ENCODE peak calls at places on chromosomes 6 and 20, in seven cellular contexts. S is psoas muscle, X is H7, B is kidney epithelial cell, U is fibroblast of the aortic adventitia, I is cardiac fibroblast, E is SK-N-SH. V is an unnamed sample.

GRCh38 chr20:60718743-60719142 is 533.3 kb upstream of the CDH4 start:
- DNase-seq in S (no peak), X (peak), B (no peak), U (no peak), I (no peak), E (no peak), V (no peak)

GRCh38 chr6:2733736-2734480 is 16.8 kb downstream of the MYLK4 start:
- DNase-seq in S (peak), X (no peak), B (no peak), U (no peak), I (no peak), E (no peak), V (no peak)

GRCh38 chr6:47484616-47485015 is 7.0 kb downstream of the CD2AP start:
- DNase-seq in S (no peak), X (no peak), B (peak), U (peak), I (peak), E (no peak), V (no peak)

GRCh38 chr6:47168176-47168575 is 126.0 kb upstream of the ADGRF1 start:
- DNase-seq in S (peak), X (no peak), B (peak), U (peak), I (peak), E (no peak), V (no peak)

GRCh38 chr6:21005816-21006553 is 471.7 kb downstream of the CDKAL1 start:
- DNase-seq in S (no peak), X (no peak), B (peak), U (peak), I (peak), E (peak), V (no peak)

GRCh38 chr20:44336086-44336485 is 757 bp upstream of the R3HDML start:
- DNase-seq in S (no peak), X (peak), B (no peak), U (no peak), I (no peak), E (peak), V (no peak)

GRCh38 chr20:48153105-48153504 is 367.8 kb upstream of the SULF2 start:
- DNase-seq in S (no peak), X (no peak), B (no peak), U (no peak), I (no peak), E (no peak), V (no peak)

GRCh38 chr6:75794954-75795739 is 46.1 kb downstream of the MYO6 start:
- DNase-seq in S (no peak), X (no peak), B (no peak), U (no peak), I (no peak), E (no peak), V (no peak)

GRCh38 chr6:163392533-163392932 is 22.0 kb upstream of the QKI start:
- DNase-seq in S (no peak), X (no peak), B (no peak), U (peak), I (peak), E (no peak), V (peak)

GRCh38 chr20:23391707-23392310 is 29.5 kb downstream of the NAPB start:
- DNase-seq in S (no peak), X (peak), B (no peak), U (no peak), I (no peak), E (no peak), V (no peak)

GRCh38 chr6:40325041-40325440 is 262.1 kb downstream of the LRFN2 start:
- DNase-seq in S (no peak), X (no peak), B (no peak), U (no peak), I (no peak), E (no peak), V (no peak)

GRCh38 chr6:131213501-131213990 is 78.3 kb downstream of the AKAP7 start:
- DNase-seq in S (no peak), X (no peak), B (no peak), U (peak), I (peak), E (no peak), V (no peak)

GRCh38 chr6:132812756-132813172 is 1.6 kb upstream of the RPS12 start:
- DNase-seq in S (no peak), X (no peak), B (no peak), U (no peak), I (no peak), E (no peak), V (no peak)

GRCh38 chr6:6004147-6004995 is 2.4 kb downstream of the NRN1 start:
- DNase-seq in S (no peak), X (peak), B (no peak), U (no peak), I (no peak), E (peak), V (no peak)

GRCh38 chr20:10427060-10427692 is 6.8 kb downstream of the MKKS start:
- DNase-seq in S (peak), X (peak), B (no peak), U (peak), I (peak), E (peak), V (peak)

GRCh38 chr6:114049367-114049966 is 78.5 kb upstream of the HDAC2 start:
- DNase-seq in S (no peak), X (no peak), B (peak), U (no peak), I (no peak), E (no peak), V (no peak)

GRCh38 chr6:28725890-28726348 is 197.9 kb downstream of the TRIM27 start:
- DNase-seq in S (no peak), X (peak), B (no peak), U (no peak), I (no peak), E (no peak), V (no peak)

GRCh38 chr6:42315991-42316378 is 98.3 kb upstream of the MRPS10 start:
- DNase-seq in S (no peak), X (no peak), B (peak), U (peak), I (peak), E (no peak), V (no peak)

GRCh38 chr6:165663736-165664552 is 903 bp upstream of the PDE10A start:
- DNase-seq in S (no peak), X (peak), B (no peak), U (no peak), I (peak), E (no peak), V (no peak)

GRCh38 chr6:111482236-111482958 is 621 bp downstream of the REV3L start:
- DNase-seq in S (peak), X (peak), B (no peak), U (peak), I (peak), E (peak), V (peak)

GRCh38 chr20:64247970-64248841 is 7.3 kb upstream of the PCMTD2 start:
- DNase-seq in S (no peak), X (peak), B (no peak), U (no peak), I (no peak), E (no peak), V (peak)

GRCh38 chr6:39313526-39314272 is 520 bp downstream of the KCNK17 start:
- DNase-seq in S (no peak), X (peak), B (no peak), U (no peak), I (no peak), E (peak), V (no peak)

GRCh38 chr20:50731055-50731929 is at the start of gene PARD6B:
- DNase-seq in S (peak), X (peak), B (peak), U (peak), I (peak), E (peak), V (peak)

GRCh38 chr20:55478739-55479450 is 526.4 kb downstream of the CBLN4 start:
- DNase-seq in S (no peak), X (no peak), B (no peak), U (no peak), I (no peak), E (peak), V (no peak)

GRCh38 chr6:128511518-128511917 is 8.9 kb downstream of the PTPRK start:
- DNase-seq in S (no peak), X (no peak), B (peak), U (peak), I (no peak), E (no peak), V (no peak)

GRCh38 chr6:1657116-1657776 is 47.5 kb downstream of the FOXC1 start:
- DNase-seq in S (no peak), X (no peak), B (no peak), U (no peak), I (no peak), E (no peak), V (no peak)

GRCh38 chr6:164130151-164130550 is 715.6 kb downstream of the QKI start:
- DNase-seq in S (no peak), X (no peak), B (no peak), U (no peak), I (no peak), E (peak), V (no peak)

GRCh38 chr6:165443462-165443861 is 134.1 kb upstream of the C6orf118 start:
- DNase-seq in S (no peak), X (no peak), B (no peak), U (no peak), I (no peak), E (no peak), V (no peak)

GRCh38 chr6:169825558-169826225 is 74.3 kb downstream of the ERMARD start:
- DNase-seq in S (no peak), X (no peak), B (no peak), U (no peak), I (no peak), E (no peak), V (no peak)

GRCh38 chr6:151392429-151392828 is 1.1 kb upstream of the ZBTB2 start:
- DNase-seq in S (no peak), X (no peak), B (no peak), U (no peak), I (no peak), E (no peak), V (no peak)
- H3K4me3 ChIP-seq in S (peak), X (peak), B (peak), U (peak), I (peak), E (peak), V (peak)

GRCh38 chr20:62025832-62026563 is 39.7 kb downstream of the TAF4 start:
- DNase-seq in S (no peak), X (no peak), B (no peak), U (peak), I (peak), E (peak), V (no peak)
- H3K4me3 ChIP-seq in S (no peak), X (no peak), B (no peak), U (no peak), I (no peak), E (no peak), V (no peak)

DNA sequence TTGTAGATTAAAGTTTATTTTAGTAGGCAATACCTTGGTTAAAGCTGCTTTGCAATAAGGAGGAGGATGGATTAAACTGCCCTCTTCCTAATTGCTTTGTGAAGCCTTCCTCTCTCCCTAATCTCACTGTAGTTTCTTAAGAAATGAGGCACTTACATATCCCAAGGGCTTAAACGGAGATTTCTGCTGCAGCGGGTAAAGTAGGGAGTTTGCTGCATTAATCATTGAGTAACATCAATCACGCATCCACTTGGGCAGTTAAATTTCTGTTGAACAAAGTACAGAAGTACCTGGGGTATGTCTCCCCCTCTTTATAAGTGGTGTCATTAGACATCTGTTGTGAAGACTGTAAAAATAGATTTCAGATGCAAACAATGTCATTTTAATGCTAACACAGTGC is 29.5 kb upstream of the ARID1B start:
- DNase-seq in S (no peak), X (no peak), B (no peak), U (no peak), I (no peak), E (no peak), V (no peak)
- H3K4me3 ChIP-seq in S (no peak), X (no peak), B (no peak), U (no peak), I (no peak), E (no peak), V (no peak)

DNA sequence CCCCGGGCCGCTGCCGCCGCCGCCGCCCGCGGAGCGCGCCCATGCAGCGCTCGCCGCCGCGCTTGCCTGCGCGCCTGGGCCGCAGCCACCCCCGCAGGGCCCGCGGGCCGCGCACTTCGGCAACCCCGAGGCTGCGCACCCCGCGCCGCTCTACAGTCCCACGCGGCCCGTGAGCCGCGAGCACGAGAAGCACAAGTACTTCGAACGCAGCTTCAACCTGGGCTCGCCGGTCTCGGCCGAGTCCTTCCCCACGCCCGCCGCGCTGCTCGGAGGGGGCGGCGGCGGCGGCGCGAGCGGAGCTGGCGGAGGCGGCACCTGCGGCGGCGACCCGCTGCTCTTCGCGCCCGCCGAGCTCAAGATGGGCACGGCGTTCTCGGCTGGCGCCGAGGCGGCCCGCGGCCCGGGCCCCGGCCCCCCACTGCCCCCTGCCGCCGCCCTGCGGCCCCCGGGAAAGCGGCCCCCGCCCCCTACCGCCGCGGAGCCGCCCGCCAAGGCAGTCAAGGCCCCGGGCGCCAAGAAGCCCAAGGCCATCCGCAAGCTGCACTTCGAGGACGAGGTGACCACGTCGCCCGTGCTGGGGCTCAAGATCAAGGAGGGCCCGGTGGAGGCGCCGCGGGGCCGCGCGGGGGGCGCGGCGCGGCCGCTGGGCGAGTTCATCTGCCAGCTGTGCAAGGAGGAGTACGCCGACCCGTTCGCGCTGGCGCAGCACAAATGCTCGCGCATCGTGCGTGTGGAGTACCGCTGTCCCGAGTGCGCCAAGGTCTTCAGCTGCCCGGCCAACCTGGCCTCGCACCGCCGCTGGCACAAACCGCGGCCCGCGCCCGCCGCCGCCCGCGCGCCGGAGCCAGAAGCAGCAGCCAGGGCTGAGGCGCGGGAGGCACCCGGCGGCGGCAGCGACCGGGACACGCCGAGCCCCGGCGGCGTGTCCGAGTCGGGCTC is 779 bp downstream of the INSM1 start:
- DNase-seq in S (no peak), X (peak), B (no peak), U (no peak), I (no peak), E (peak), V (no peak)
- H3K4me3 ChIP-seq in S (peak), X (peak), B (no peak), U (no peak), I (no peak), E (no peak), V (no peak)

DNA sequence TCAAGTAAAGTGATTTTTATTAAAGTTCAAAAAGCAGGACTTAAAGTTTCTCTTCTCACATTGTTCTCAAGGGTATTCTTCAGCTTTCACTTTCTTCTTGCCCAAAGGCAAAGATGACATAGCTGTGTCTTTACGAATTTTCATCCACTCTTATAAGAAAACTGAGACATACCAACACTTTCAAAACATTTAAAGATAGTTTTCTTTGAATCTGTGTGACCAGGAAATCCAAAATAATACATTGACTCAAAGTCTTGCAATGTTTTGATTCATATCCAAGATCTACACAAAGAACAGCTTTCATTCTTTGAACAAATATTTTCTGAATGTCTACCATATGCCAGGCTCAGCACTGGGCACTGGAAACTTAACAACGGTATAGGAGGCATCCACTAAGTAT is 117.9 kb downstream of the SIM1 start:
- DNase-seq in S (no peak), X (no peak), B (no peak), U (peak), I (peak), E (no peak), V (no peak)
- H3K4me3 ChIP-seq in S (no peak), X (no peak), B (no peak), U (no peak), I (no peak), E (peak), V (no peak)

DNA sequence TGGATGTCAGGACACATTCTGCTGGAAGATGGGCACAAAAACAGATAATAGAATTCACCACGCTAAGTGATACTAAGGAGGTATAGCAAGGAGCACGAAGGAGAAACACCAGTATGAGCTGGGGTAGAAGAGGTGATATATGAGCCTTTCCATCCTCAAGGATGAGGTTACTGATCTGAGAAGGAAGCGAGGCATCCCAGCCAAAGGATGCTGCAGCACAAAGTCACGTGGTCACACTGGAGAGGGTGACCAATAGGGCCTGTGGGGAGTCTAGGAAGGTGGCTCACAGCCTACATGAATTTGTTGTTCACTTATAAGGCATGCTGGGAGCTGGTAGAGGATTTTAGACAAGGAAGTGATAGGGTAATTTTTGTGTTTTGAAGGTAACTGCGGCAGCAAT is 1.4 kb downstream of the GINS1 start:
- DNase-seq in S (no peak), X (peak), B (no peak), U (no peak), I (no peak), E (no peak), V (no peak)
- H3K4me3 ChIP-seq in S (no peak), X (no peak), B (no peak), U (peak), I (no peak), E (peak), V (no peak)

V was measured in right lobe of liver.